ENCODE peak calls at places on chromosomes 4 and X, in seven cellular contexts. J is upper lobe of left lung, M is tibial nerve, S is GM23248, Z is ovary, E is adrenal gland, U is right cardiac atrium. H is an unnamed sample.

GRCh38 chr4:88583643-88584470 is 8.4 kb upstream of the HERC3 start:
- DNase-seq in E (no peak), Z (no peak), M (no peak), J (no peak), S (peak; percentile 31), U (no peak), H (no peak)

GRCh38 chr4:60605651-60606354 is 594.3 kb upstream of the ADGRL3 start:
- DNase-seq in M (no peak), U (no peak), E (no peak), S (peak; percentile 1), Z (no peak), J (no peak), H (no peak)

GRCh38 chr4:181018472-181018871 is 1224.7 kb upstream of the TENM3 start:
- DNase-seq in E (no peak), J (no peak), M (no peak), U (no peak), Z (no peak), S (no peak), H (no peak)

GRCh38 chr4:48943387-48943786 is 36.8 kb upstream of the OCIAD2 start:
- DNase-seq in S (no peak), M (no peak), Z (no peak), J (no peak), E (no peak), U (no peak), H (peak; percentile 67)

GRCh38 chrX:20519077-20519617 is 252.4 kb upstream of the RPS6KA3 start:
- DNase-seq in E (no peak), U (no peak), S (no peak), J (no peak), Z (no peak), M (no peak), H (no peak)

GRCh38 chr4:3671571-3672464 is 94.4 kb upstream of the ADRA2C start:
- DNase-seq in M (no peak), U (peak; percentile 33), Z (no peak), E (no peak), J (no peak), S (no peak), H (peak; percentile 70)

GRCh38 chr4:77434299-77435092 is 171.1 kb upstream of the CXCL13 start:
- DNase-seq in E (peak; percentile 74), S (no peak), J (no peak), Z (peak; percentile 59), U (peak; percentile 90), M (peak; percentile 34), H (no peak)

GRCh38 chr4:104966349-104967033 is 180.2 kb upstream of the TET2 start:
- DNase-seq in S (no peak), U (no peak), Z (no peak), J (no peak), E (no peak), M (no peak), H (no peak)

GRCh38 chr4:120773641-120774040 is 148.9 kb downstream of the PRDM5 start:
- DNase-seq in E (no peak), S (no peak), Z (no peak), J (no peak), M (no peak), U (no peak), H (no peak)

GRCh38 chr4:155974957-155975356 is 21.3 kb upstream of the CTSO start:
- DNase-seq in S (peak; percentile 6), E (no peak), U (no peak), M (no peak), Z (no peak), J (no peak), H (no peak)

GRCh38 chr4:151195801-151196200 is 81.2 kb upstream of the PRSS48 start:
- DNase-seq in S (peak; percentile 86), Z (no peak), U (no peak), J (no peak), M (no peak), E (no peak), H (no peak)

GRCh38 chr4:39233783-39234182 is 51.5 kb downstream of the WDR19 start:
- DNase-seq in E (no peak), S (no peak), M (no peak), U (no peak), J (no peak), Z (no peak), H (no peak)

GRCh38 chr4:38523524-38524448 is 140.2 kb upstream of the KLF3 start:
- DNase-seq in U (no peak), J (no peak), E (peak; percentile 23), M (no peak), S (no peak), Z (no peak), H (no peak)

DNA sequence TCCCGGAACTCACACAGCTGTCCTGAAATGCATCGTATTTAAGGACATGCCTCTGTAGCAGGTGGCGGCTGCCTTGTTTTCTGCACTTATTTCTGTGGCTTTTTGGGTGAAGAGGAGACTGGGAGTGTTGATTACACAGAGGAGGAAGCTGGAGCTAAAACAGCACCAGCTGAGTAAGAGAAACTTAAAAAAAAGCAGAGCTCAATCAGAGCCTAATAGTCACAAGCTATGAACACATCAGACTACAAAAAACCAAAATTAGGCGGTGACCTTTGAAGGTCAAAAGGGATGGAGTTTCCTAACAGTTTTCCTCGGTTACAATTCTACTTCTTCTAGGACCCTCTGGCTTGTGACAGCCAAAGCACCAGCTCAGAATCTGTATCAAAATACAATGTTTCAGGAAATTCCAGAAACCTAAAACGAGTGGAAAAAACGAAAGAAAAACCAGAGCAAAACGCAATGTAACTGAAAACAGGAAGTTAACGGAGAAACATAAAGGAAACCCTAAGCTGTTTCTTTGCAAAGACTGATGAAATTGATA is 13.5 kb downstream of the PRKX start:
- DNase-seq in U (no peak), M (no peak), S (peak; percentile 30), J (no peak), Z (no peak), E (no peak), H (no peak)
- H3K4me3 ChIP-seq in U (peak overlapping the region; percentile 44), M (no peak overlapping the region), S (peak overlapping the region; percentile 79), J (peak overlapping the region; percentile 35), Z (no peak overlapping the region), E (no peak overlapping the region), H (no peak overlapping the region)

GRCh38 chr4:1249148-1249730 is 309 bp upstream of the CTBP1 start:
- DNase-seq in E (peak; percentile 89), Z (peak; percentile 87), M (peak; percentile 75), J (peak; percentile 98), U (peak; percentile 96), S (peak; percentile 97), H (peak; percentile 80)

GRCh38 chr4:1250921-1251772 is 2.2 kb upstream of the CTBP1 start:
- DNase-seq in U (peak; percentile 66), J (peak; percentile 66), Z (peak; percentile 15), S (no peak), M (no peak), E (no peak), H (no peak)

GRCh38 chr4:1251773-1252066 is 2.8 kb upstream of the CTBP1 start:
- DNase-seq in S (no peak), E (no peak), M (no peak), U (no peak), Z (no peak), J (no peak), H (no peak)

GRCh38 chr4:1249731-1250526 is 999 bp upstream of the CTBP1 start:
- DNase-seq in M (no peak), S (peak; percentile 74), U (peak; percentile 71), J (peak; percentile 69), E (peak; percentile 47), Z (peak; percentile 67), H (peak; percentile 43)

GRCh38 chr4:1250527-1250812 is 1.5 kb upstream of the CTBP1 start:
- DNase-seq in M (no peak), U (peak; percentile 53), E (no peak), Z (no peak), J (peak; percentile 62), S (no peak), H (no peak)
- H3K4me1 ChIP-seq in M (peaks cover 39% of the 10 kb centered on the region), U (peaks cover 14% of the 10 kb centered on the region), E (peaks cover 26% of the 10 kb centered on the region), Z (peaks cover 25% of the 10 kb centered on the region), J (peaks cover 35% of the 10 kb centered on the region), S (peaks cover 13% of the 10 kb centered on the region), H (peaks cover 16% of the 10 kb centered on the region)

GRCh38 chr4:85514117-85514516 is 39.2 kb downstream of the ARHGAP24 start:
- DNase-seq in Z (no peak), J (no peak), E (no peak), S (peak; percentile 2), U (no peak), M (no peak), H (no peak)
- H3K4me3 ChIP-seq in Z (no peak overlapping the region), J (peak overlapping the region; percentile 18), E (no peak overlapping the region), S (peak overlapping the region; percentile 44), U (peak overlapping the region; percentile 25), M (no peak overlapping the region), H (no peak overlapping the region)

DNA sequence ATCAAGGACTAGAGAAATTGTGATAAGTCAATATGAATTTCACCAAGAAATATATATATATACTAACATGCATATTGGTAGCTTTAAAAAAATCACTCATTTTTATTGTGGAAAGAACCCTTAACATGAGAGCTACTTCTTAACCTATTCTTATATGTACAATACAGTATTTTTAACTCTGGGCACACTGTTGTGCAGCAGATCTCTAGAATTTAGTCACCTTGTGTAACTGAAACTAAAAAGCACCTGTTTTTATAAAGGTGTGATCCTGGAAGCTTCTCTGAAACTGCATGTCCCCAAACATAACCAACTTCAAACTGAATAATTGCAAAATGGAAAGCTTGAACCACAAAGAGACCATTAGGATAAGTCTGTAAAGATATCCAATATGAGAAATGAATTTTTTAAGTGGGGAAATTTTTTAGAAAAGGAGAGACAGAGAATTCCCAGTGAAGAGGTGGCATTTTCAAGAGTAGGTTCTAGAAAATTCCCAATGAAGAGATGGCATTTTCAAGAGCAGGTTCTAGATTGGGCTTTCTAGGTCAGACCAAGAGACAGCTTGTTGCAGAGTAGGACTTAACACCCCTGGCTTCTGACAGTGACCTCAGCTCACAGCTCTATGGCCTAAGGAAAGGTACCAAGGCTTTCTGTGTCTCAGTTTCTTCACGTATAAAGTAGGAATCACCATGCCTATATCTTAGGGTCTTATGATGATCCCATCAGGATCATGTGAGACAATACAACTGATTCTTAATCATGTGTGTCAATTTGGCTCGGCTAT is 22.0 kb upstream of the PPARGC1A start:
- DNase-seq in S (no peak), E (no peak), M (no peak), J (no peak), U (no peak), Z (no peak), H (no peak)
- H3K4me1 ChIP-seq in S (no peaks in the 10 kb centered on the region), E (no peaks in the 10 kb centered on the region), M (no peaks in the 10 kb centered on the region), J (no peaks in the 10 kb centered on the region), U (no peaks in the 10 kb centered on the region), Z (no peaks in the 10 kb centered on the region), H (no peaks in the 10 kb centered on the region)

GRCh38 chr4:95550566-95550965 is 1.8 kb upstream of the UNC5C start:
- DNase-seq in U (no peak), E (no peak), Z (no peak), M (no peak), S (no peak), J (no peak), H (no peak)
- H3K4me3 ChIP-seq in U (peak overlapping the region; percentile 75), E (no peak overlapping the region), Z (no peak overlapping the region), M (no peak overlapping the region), S (no peak overlapping the region), J (peak overlapping the region; percentile 65), H (no peak overlapping the region)

H was measured in Caco-2.